ENCODE peak calls at places on chromosomes 3 and 15, in four cellular contexts. One of them, this sample, is unnamed.

GRCh38 chr3:197466586-197467399 is 89.0 kb downstream of the BDH1 start:
- DNase-seq in fibroblast of lung: peak
- DNase-seq in heart right ventricle: no peak
- DNase-seq in H1: no peak
- DNase-seq in this sample: no peak

GRCh38 chr3:183116051-183116614 is 16.8 kb upstream of the MCCC1 start:
- DNase-seq in fibroblast of lung: no peak
- DNase-seq in heart right ventricle: no peak
- DNase-seq in H1: peak
- DNase-seq in this sample: no peak

GRCh38 chr3:163129287-163129686 is 1632.7 kb downstream of the OTOL1 start:
- DNase-seq in fibroblast of lung: no peak
- DNase-seq in heart right ventricle: no peak
- DNase-seq in H1: no peak
- DNase-seq in this sample: no peak

GRCh38 chr15:77592768-77593167 is 39.9 kb downstream of the LINGO1 start:
- DNase-seq in fibroblast of lung: no peak
- DNase-seq in heart right ventricle: no peak
- DNase-seq in H1: no peak
- DNase-seq in this sample: no peak

GRCh38 chr15:86347245-86347644 is 267.6 kb downstream of the AGBL1 start:
- DNase-seq in fibroblast of lung: peak
- DNase-seq in heart right ventricle: no peak
- DNase-seq in H1: no peak
- DNase-seq in this sample: no peak

GRCh38 chr15:58227706-58228543 is 89.7 kb downstream of the AQP9 start:
- DNase-seq in fibroblast of lung: peak
- DNase-seq in heart right ventricle: peak
- DNase-seq in H1: peak
- DNase-seq in this sample: peak

GRCh38 chr15:76252249-76252648 is 59.0 kb downstream of the ETFA start:
- DNase-seq in fibroblast of lung: no peak
- DNase-seq in heart right ventricle: no peak
- DNase-seq in H1: no peak
- DNase-seq in this sample: no peak

GRCh38 chr15:36133686-36134085 is 445.7 kb upstream of the CDIN1 start:
- DNase-seq in fibroblast of lung: no peak
- DNase-seq in heart right ventricle: no peak
- DNase-seq in H1: no peak
- DNase-seq in this sample: no peak

GRCh38 chr3:87478716-87479115 is 202.3 kb upstream of the POU1F1 start:
- DNase-seq in fibroblast of lung: no peak
- DNase-seq in heart right ventricle: no peak
- DNase-seq in H1: no peak
- DNase-seq in this sample: no peak

GRCh38 chr3:127000128-127000527 is 17.2 kb downstream of the PLXNA1 start:
- DNase-seq in fibroblast of lung: no peak
- DNase-seq in heart right ventricle: no peak
- DNase-seq in H1: no peak
- DNase-seq in this sample: no peak

GRCh38 chr3:149080011-149080698 is 6.2 kb downstream of the HLTF start:
- DNase-seq in fibroblast of lung: peak
- DNase-seq in heart right ventricle: no peak
- DNase-seq in H1: no peak
- DNase-seq in this sample: no peak

GRCh38 chr15:74222705-74223104 is 13.4 kb upstream of the CCDC33 start:
- DNase-seq in fibroblast of lung: no peak
- DNase-seq in heart right ventricle: no peak
- DNase-seq in H1: no peak
- DNase-seq in this sample: no peak

GRCh38 chr3:160376681-160377080 is 22.3 kb downstream of the IFT80 start:
- DNase-seq in fibroblast of lung: peak
- DNase-seq in heart right ventricle: no peak
- DNase-seq in H1: no peak
- DNase-seq in this sample: no peak

GRCh38 chr3:3038201-3038991 is 71.8 kb downstream of the IL5RA start:
- DNase-seq in fibroblast of lung: peak
- DNase-seq in heart right ventricle: no peak
- DNase-seq in H1: no peak
- DNase-seq in this sample: peak

DNA sequence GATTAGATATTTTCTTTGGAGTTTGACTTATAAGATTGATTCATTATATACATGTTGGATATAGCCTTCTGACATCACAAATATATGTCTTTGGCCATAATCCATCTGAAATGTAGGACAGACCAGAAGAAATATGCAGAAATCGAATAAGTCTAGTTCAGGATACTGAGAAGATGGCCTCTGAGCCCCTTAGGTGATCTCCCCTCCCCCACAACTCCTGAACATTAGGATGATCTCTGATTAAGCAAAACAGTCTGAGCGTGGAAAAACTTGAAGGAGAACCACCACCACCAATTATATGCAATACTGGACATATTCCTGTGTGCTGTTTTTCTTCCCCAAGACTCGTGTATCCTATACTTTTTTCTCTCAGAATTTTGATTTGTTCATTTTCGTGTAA is 3.2 kb downstream of the SETD5 start:
- DNase-seq in fibroblast of lung: no peak
- DNase-seq in heart right ventricle: no peak
- DNase-seq in H1: no peak
- DNase-seq in this sample: no peak
- H3K4me3 ChIP-seq in fibroblast of lung: peak
- H3K4me3 ChIP-seq in heart right ventricle: peak
- H3K4me3 ChIP-seq in H1: peak
- H3K4me3 ChIP-seq in this sample: peak

DNA sequence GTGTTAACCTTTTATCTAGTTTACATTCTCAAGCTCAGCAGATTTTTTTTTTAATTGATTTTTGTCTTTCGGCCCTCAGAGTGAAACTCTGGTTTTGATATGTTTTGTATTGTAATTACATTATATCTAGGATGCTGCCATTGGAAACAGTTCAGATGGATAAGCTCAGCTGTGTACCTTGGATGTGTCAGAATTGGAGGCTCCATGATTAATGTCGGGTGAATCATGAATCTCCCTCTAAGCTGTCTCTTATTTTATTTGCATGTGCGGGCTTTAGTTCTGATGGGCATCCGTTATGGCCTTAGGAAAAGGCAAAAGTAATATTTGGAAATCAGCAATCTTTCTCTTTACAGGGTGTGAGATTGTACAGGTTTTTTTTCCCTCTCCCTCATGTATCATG is 4.2 kb downstream of the PTPRG start:
- DNase-seq in fibroblast of lung: peak
- DNase-seq in heart right ventricle: no peak
- DNase-seq in H1: no peak
- DNase-seq in this sample: no peak
- H3K4me3 ChIP-seq in fibroblast of lung: no peak
- H3K4me3 ChIP-seq in heart right ventricle: no peak
- H3K4me3 ChIP-seq in H1: no peak
- H3K4me3 ChIP-seq in this sample: no peak

GRCh38 chr15:66621491-66622467 is 56.0 kb upstream of the LCTL start:
- DNase-seq in fibroblast of lung: peak
- DNase-seq in heart right ventricle: no peak
- DNase-seq in H1: peak
- DNase-seq in this sample: no peak
- H3K4me3 ChIP-seq in fibroblast of lung: no peak
- H3K4me3 ChIP-seq in heart right ventricle: peak
- H3K4me3 ChIP-seq in H1: no peak
- H3K4me3 ChIP-seq in this sample: peak

GRCh38 chr3:129057249-129057648 is 3.3 kb upstream of the GP9 start:
- DNase-seq in fibroblast of lung: no peak
- DNase-seq in heart right ventricle: no peak
- DNase-seq in H1: no peak
- DNase-seq in this sample: no peak
- H3K4me3 ChIP-seq in fibroblast of lung: no peak
- H3K4me3 ChIP-seq in heart right ventricle: no peak
- H3K4me3 ChIP-seq in H1: no peak
- H3K4me3 ChIP-seq in this sample: no peak

GRCh38 chr3:196177967-196178366 is 33.2 kb downstream of the ZDHHC19 start:
- DNase-seq in fibroblast of lung: no peak
- DNase-seq in heart right ventricle: no peak
- DNase-seq in H1: no peak
- DNase-seq in this sample: no peak
- H3K4me3 ChIP-seq in fibroblast of lung: no peak
- H3K4me3 ChIP-seq in heart right ventricle: no peak
- H3K4me3 ChIP-seq in H1: no peak
- H3K4me3 ChIP-seq in this sample: no peak

GRCh38 chr3:48661501-48662139 is 1.1 kb downstream of the CELSR3 start:
- DNase-seq in fibroblast of lung: peak
- DNase-seq in heart right ventricle: peak
- DNase-seq in H1: no peak
- DNase-seq in this sample: peak
- H3K4me3 ChIP-seq in fibroblast of lung: peak
- H3K4me3 ChIP-seq in heart right ventricle: peak
- H3K4me3 ChIP-seq in H1: peak
- H3K4me3 ChIP-seq in this sample: peak

This sample was measured in heart left ventricle.